ENCODE peak calls at places on chromosomes 11 and 22, in eight cellular contexts. C is body of pancreas; Q is CD8-positive, alpha-beta T cell; M is upper lobe of left lung; P is suprapubic skin; B is HCT116; W is brain microvascular endothelial cell; V is cardiac muscle cell. H is an unnamed sample.

GRCh38 chr11:36478700-36479329 is 31.3 kb downstream of the TRAF6 start:
- DNase-seq in V (peak; percentile 76), Q (no peak), P (no peak), B (peak; percentile 22), C (no peak), M (no peak), W (peak; percentile 55), H (peak; percentile 30)

GRCh38 chr11:127270848-127271247 is 270.3 kb upstream of the KIRREL3 start:
- DNase-seq in Q (no peak), P (no peak), B (no peak), C (no peak), W (no peak), V (no peak), M (no peak), H (no peak)

GRCh38 chr11:47948137-47948536 is 32.2 kb upstream of the PTPRJ start:
- DNase-seq in C (no peak), P (no peak), Q (no peak), M (no peak), V (peak; percentile 62), B (no peak), W (no peak), H (no peak)

GRCh38 chr11:33552756-33553155 is 147.9 kb downstream of the C11orf91 start:
- DNase-seq in V (no peak), W (no peak), B (no peak), Q (no peak), P (no peak), M (no peak), C (no peak), H (no peak)

GRCh38 chr11:2419638-2420501 is 19.3 kb downstream of the TSSC4 start:
- DNase-seq in C (peak; percentile 81), B (peak; percentile 52), P (no peak), Q (peak; percentile 80), M (peak; percentile 76), W (peak; percentile 48), V (peak; percentile 87), H (peak; percentile 66)

GRCh38 chr11:90757851-90758494 is 535.1 kb upstream of the CHORDC1 start:
- DNase-seq in C (no peak), B (no peak), V (no peak), M (no peak), Q (no peak), P (no peak), W (no peak), H (no peak)

GRCh38 chr11:34758262-34758661 is 137.4 kb downstream of the EHF start:
- DNase-seq in W (no peak), M (no peak), C (no peak), B (no peak), P (no peak), V (peak; percentile 86), Q (no peak), H (no peak)

GRCh38 chr11:125086633-125087296 is 23.7 kb downstream of the SLC37A2 start:
- DNase-seq in C (no peak), W (no peak), B (no peak), Q (peak; percentile 43), M (no peak), P (no peak), V (no peak), H (no peak)

GRCh38 chr11:86369668-86370067 is 5.0 kb upstream of the CCDC81 start:
- DNase-seq in C (no peak), V (no peak), M (no peak), P (no peak), Q (no peak), W (no peak), B (no peak), H (no peak)

GRCh38 chr22:37377927-37378326 is 49.4 kb downstream of the ELFN2 start:
- DNase-seq in P (no peak), W (no peak), B (no peak), C (no peak), Q (no peak), M (no peak), V (no peak), H (peak; percentile 83)

GRCh38 chr22:34902335-34902734 is 163.6 kb upstream of the ISX start:
- DNase-seq in C (no peak), V (no peak), W (no peak), Q (no peak), P (no peak), B (no peak), M (no peak), H (no peak)

DNA sequence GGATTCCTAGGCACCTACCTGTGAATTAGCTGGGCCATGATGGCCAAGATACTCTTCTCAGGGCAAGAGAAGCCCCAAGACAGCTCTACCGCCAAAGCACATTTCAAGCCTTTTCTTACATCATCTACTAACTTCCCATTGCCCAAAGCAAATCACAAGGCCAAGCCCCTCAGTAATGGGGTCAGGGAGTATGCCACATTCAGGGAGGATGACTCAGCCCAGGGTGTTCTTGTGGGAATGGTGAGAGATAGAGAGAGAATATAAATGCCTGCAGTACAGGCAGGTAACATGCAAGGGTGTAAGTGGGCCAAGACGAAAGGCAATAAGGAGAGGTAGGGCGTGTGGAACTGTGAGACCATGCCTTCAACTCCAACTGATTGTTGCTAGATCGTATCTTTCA is 162.5 kb upstream of the ISX start:
- DNase-seq in V (no peak), W (no peak), Q (no peak), C (no peak), P (no peak), B (no peak), M (no peak), H (no peak)
- TF ChIP-seq CTCF in V (no peak), W (no peak), Q (no peak), C (no peak), P (no peak), B (no peak), M (no peak), H (no peak)

DNA sequence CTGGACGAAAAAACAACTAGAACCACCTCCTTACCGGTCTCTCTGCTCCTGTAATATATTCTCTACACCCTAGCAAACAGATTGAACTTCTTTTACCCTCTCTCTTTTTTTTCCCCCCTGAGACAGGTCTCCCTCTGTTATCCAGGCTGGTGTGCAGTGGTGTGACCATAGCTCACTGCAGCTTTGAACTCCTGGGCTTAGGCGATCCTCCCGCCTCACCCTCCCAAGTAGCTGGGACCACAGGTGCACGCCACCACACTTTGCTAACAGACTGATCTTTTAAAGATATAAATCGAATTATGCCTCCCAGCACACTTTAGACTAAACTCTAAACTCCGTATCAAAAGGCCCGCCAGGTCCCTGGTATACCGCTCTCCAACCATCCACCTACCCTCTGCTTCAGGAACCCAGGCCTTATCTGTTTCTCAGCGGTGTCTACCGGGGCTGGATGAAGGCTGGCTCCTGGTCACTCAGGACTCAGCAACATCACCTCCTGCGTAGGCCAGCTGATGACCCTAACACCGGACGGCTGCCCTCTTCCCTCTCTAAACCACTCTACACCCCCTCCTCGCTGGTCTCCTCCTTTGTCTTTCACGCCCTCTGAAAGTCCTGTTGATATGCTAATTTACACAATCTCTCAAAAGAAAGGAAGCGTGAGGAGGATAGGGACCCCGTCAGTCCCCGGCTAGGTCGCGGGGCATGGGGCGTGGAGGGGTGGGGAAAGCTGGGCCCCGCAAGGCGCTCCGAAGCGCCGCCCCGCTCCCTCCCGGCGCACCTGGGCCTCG is 716 bp downstream of the C22orf39 start:
- DNase-seq in W (no peak), P (no peak), C (no peak), Q (no peak), B (no peak), M (peak; percentile 28), V (no peak), H (no peak)
- H3K36me3 ChIP-seq in W (peaks cover 34% of the 10 kb centered on the region), P (peaks cover 27% of the 10 kb centered on the region), C (no peaks in the 10 kb centered on the region), Q (peaks cover 7% of the 10 kb centered on the region), B (peaks cover 21% of the 10 kb centered on the region), M (peaks cover 13% of the 10 kb centered on the region), V (peaks cover 11% of the 10 kb centered on the region), H (no peaks in the 10 kb centered on the region)

GRCh38 chr11:7672960-7673723 is at the start of gene CYB5R2:
- DNase-seq in V (peak; percentile 80), Q (no peak), B (peak; percentile 13), W (no peak), P (no peak), M (peak; percentile 70), C (peak; percentile 71), H (no peak)

GRCh38 chr11:7673724-7674434 is 579 bp upstream of the CYB5R2 start:
- DNase-seq in Q (no peak), C (no peak), V (peak; percentile 61), M (peak; percentile 33), W (no peak), B (peak; percentile 29), P (no peak), H (no peak)

GRCh38 chr11:7671807-7672206 is 1.5 kb downstream of the CYB5R2 start:
- DNase-seq in V (no peak), W (no peak), B (no peak), C (no peak), P (no peak), M (no peak), Q (no peak), H (peak; percentile 22)

GRCh38 chr11:7671347-7671746 is 2.0 kb downstream of the CYB5R2 start:
- DNase-seq in V (no peak), Q (no peak), B (no peak), P (no peak), W (no peak), M (no peak), C (no peak), H (no peak)

DNA sequence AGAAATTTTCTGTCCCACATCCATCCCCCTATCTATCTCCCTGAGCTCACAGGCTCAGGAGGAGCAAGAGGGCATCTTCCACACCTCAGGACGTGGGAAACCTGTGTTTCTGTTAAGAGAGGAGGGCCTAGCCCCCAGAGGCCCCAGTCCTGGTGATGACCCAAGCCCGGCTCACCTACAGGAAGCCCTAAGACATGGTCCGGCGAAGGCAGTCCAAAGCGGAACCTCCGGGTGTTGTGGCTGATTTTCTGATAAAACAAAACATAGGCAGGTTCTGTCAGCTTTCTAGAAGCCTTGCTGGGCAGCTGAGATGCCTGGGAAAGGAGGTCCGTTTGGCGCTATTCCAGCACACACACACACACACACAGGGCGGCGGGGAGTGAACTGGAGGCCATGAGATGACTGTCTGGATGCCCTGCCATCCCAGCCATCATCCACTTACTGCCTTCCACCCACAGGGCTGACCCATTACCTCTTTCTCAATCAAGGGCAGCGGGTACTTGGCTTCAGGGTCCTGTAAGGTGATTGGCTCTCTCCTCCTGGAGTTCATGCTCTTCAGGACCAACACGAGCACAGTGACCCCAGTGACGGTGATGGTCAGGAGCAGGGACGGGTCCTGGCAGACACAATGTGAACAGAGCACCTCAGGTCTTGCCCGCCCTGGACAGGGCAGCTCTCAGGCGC is 882 bp downstream of the CYB5R2 start:
- DNase-seq in W (no peak), V (no peak), Q (no peak), B (no peak), C (no peak), P (no peak), M (no peak), H (no peak)
- H3K27ac ChIP-seq in W (no peak overlapping the region), V (no peak overlapping the region), Q (no peak overlapping the region), B (peak overlapping the region; percentile 25), C (no peak overlapping the region), P (peak overlapping the region; percentile 70), M (no peak overlapping the region), H (no peak overlapping the region)

DNA sequence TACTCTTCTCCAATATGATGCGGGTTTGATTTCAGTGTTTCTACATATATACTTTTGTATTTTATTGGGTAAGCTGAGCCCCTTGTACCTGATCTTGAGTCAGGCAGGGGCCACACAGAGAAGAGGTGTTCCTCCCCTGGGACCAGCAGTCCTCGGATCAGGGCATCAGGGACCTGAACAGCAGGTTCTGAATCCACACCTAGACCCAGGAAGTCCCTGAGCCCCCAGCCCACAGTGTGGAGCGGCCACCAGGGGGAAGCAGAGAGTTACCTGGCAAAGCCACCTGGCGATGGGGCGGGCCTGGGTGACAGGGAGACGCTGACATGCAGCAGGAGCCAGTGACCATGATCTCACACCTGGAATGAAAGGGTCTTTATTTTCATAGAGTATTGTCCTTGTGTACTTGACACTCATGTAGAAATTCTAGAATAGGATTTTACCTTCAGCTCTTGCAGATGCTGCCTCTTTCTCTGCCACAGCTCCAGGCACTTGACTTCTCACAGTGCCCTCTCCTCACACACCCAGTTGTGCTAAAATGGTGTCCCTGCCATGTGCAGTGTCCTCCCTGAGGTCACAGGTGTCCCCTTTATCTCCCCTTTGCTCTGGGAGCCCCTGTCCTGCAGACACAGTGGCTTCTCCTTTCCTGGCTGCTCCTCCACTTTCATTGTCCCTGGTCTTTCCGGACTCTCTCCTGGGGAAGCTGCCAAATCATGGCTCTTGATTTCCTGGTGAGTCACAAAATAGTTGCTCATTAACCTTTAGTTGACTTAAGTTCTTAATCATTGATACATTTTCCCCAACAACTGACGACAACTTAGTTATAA is 48.5 kb downstream of the GGTLC2 start:
- DNase-seq in W (peak; percentile 31), C (peak; percentile 88), Q (peak; percentile 79), M (no peak), V (peak; percentile 63), P (no peak), B (no peak), H (peak; percentile 44)
- TF ChIP-seq CTCF in W (peak; percentile 59), C (peak; percentile 87), Q (peak; percentile 75), M (no peak), V (peak; percentile 46), P (no peak), B (peak; percentile 98), H (peak; percentile 70)